ENCODE peak calls at places on chromosomes 1 and 21, in seven cellular contexts. One of them, this sample, is unnamed.

GRCh38 chr21:30408782-30409494 is 13.1 kb downstream of the KRTAP13-1 start:
- DNase-seq in WERI-Rb-1: peak
- DNase-seq in CD8-positive, alpha-beta memory T cell: no peak
- DNase-seq in stimulated activated CD4-positive, alpha-beta T cell treated with anti-CD3 and anti-CD28 coated beads, TNF-alpha, amount 100 ng/mL, for 48 hours: no peak
- DNase-seq in lung microvascular endothelial cell: peak
- DNase-seq in T follicular helper cell: no peak
- DNase-seq in retinal pigment epithelial cell: no peak
- DNase-seq in this sample: peak

GRCh38 chr1:77371396-77371795 is 89.6 kb downstream of the AK5 start:
- DNase-seq in CD8-positive, alpha-beta memory T cell: no peak
- DNase-seq in T follicular helper cell: no peak
- DNase-seq in retinal pigment epithelial cell: no peak
- DNase-seq in lung microvascular endothelial cell: no peak
- DNase-seq in WERI-Rb-1: no peak
- DNase-seq in stimulated activated CD4-positive, alpha-beta T cell treated with anti-CD3 and anti-CD28 coated beads, TNF-alpha, amount 100 ng/mL, for 48 hours: no peak
- DNase-seq in this sample: no peak

GRCh38 chr1:224831501-224831900 is 98.0 kb upstream of the DNAH14 start:
- DNase-seq in stimulated activated CD4-positive, alpha-beta T cell treated with anti-CD3 and anti-CD28 coated beads, TNF-alpha, amount 100 ng/mL, for 48 hours: no peak
- DNase-seq in WERI-Rb-1: no peak
- DNase-seq in T follicular helper cell: no peak
- DNase-seq in retinal pigment epithelial cell: no peak
- DNase-seq in CD8-positive, alpha-beta memory T cell: no peak
- DNase-seq in lung microvascular endothelial cell: no peak
- DNase-seq in this sample: no peak

GRCh38 chr1:187680823-187681222 is 852.1 kb downstream of the PLA2G4A start:
- DNase-seq in WERI-Rb-1: no peak
- DNase-seq in lung microvascular endothelial cell: peak
- DNase-seq in retinal pigment epithelial cell: peak
- DNase-seq in stimulated activated CD4-positive, alpha-beta T cell treated with anti-CD3 and anti-CD28 coated beads, TNF-alpha, amount 100 ng/mL, for 48 hours: no peak
- DNase-seq in CD8-positive, alpha-beta memory T cell: no peak
- DNase-seq in T follicular helper cell: no peak
- DNase-seq in this sample: peak

GRCh38 chr1:6130596-6130995 is 49.5 kb downstream of the CHD5 start:
- DNase-seq in retinal pigment epithelial cell: no peak
- DNase-seq in stimulated activated CD4-positive, alpha-beta T cell treated with anti-CD3 and anti-CD28 coated beads, TNF-alpha, amount 100 ng/mL, for 48 hours: no peak
- DNase-seq in WERI-Rb-1: no peak
- DNase-seq in T follicular helper cell: no peak
- DNase-seq in CD8-positive, alpha-beta memory T cell: no peak
- DNase-seq in lung microvascular endothelial cell: no peak
- DNase-seq in this sample: no peak

GRCh38 chr1:203278087-203278884 is 27.0 kb upstream of the BTG2 start:
- DNase-seq in stimulated activated CD4-positive, alpha-beta T cell treated with anti-CD3 and anti-CD28 coated beads, TNF-alpha, amount 100 ng/mL, for 48 hours: no peak
- DNase-seq in CD8-positive, alpha-beta memory T cell: no peak
- DNase-seq in T follicular helper cell: no peak
- DNase-seq in WERI-Rb-1: peak
- DNase-seq in lung microvascular endothelial cell: peak
- DNase-seq in retinal pigment epithelial cell: no peak
- DNase-seq in this sample: peak

GRCh38 chr1:217747156-217747769 is 116.1 kb downstream of the SPATA17 start:
- DNase-seq in retinal pigment epithelial cell: no peak
- DNase-seq in stimulated activated CD4-positive, alpha-beta T cell treated with anti-CD3 and anti-CD28 coated beads, TNF-alpha, amount 100 ng/mL, for 48 hours: no peak
- DNase-seq in WERI-Rb-1: no peak
- DNase-seq in T follicular helper cell: no peak
- DNase-seq in CD8-positive, alpha-beta memory T cell: no peak
- DNase-seq in lung microvascular endothelial cell: peak
- DNase-seq in this sample: peak

GRCh38 chr1:162151900-162152829 is 82.7 kb downstream of the NOS1AP start:
- DNase-seq in T follicular helper cell: no peak
- DNase-seq in WERI-Rb-1: no peak
- DNase-seq in retinal pigment epithelial cell: no peak
- DNase-seq in stimulated activated CD4-positive, alpha-beta T cell treated with anti-CD3 and anti-CD28 coated beads, TNF-alpha, amount 100 ng/mL, for 48 hours: no peak
- DNase-seq in lung microvascular endothelial cell: no peak
- DNase-seq in CD8-positive, alpha-beta memory T cell: no peak
- DNase-seq in this sample: peak

This sample was measured in choroid plexus epithelial cell.